ENCODE peak calls at places on chromosomes 1 and 21, in six cellular contexts. One of them, this sample, is unnamed.

GRCh38 chr21:43766734-43767497 is 9.2 kb downstream of the CSTB start:
- DNase-seq in OCI-LY7: no peak
- DNase-seq in left ventricle myocardium inferior: no peak
- DNase-seq in body of pancreas: peak
- DNase-seq in MM.1S: no peak
- DNase-seq in fibroblast of mammary gland: no peak
- DNase-seq in this sample: no peak

GRCh38 chr21:42818328-42818749 is 61.0 kb downstream of the WDR4 start:
- DNase-seq in OCI-LY7: peak
- DNase-seq in left ventricle myocardium inferior: peak
- DNase-seq in body of pancreas: peak
- DNase-seq in MM.1S: peak
- DNase-seq in fibroblast of mammary gland: peak
- DNase-seq in this sample: no peak

GRCh38 chr1:247295746-247296145 is 35.9 kb downstream of the ZNF496 start:
- DNase-seq in OCI-LY7: no peak
- DNase-seq in left ventricle myocardium inferior: no peak
- DNase-seq in body of pancreas: no peak
- DNase-seq in MM.1S: no peak
- DNase-seq in fibroblast of mammary gland: no peak
- DNase-seq in this sample: no peak

GRCh38 chr21:36518883-36519492 is 39.1 kb upstream of the CLDN14 start:
- DNase-seq in OCI-LY7: peak
- DNase-seq in left ventricle myocardium inferior: no peak
- DNase-seq in body of pancreas: no peak
- DNase-seq in MM.1S: no peak
- DNase-seq in fibroblast of mammary gland: no peak
- DNase-seq in this sample: peak

GRCh38 chr1:165717918-165718515 is 19.7 kb upstream of the ALDH9A1 start:
- DNase-seq in OCI-LY7: peak
- DNase-seq in left ventricle myocardium inferior: no peak
- DNase-seq in body of pancreas: peak
- DNase-seq in MM.1S: peak
- DNase-seq in fibroblast of mammary gland: peak
- DNase-seq in this sample: peak

GRCh38 chr1:243790404-243790803 is 59.6 kb downstream of the AKT3 start:
- DNase-seq in OCI-LY7: no peak
- DNase-seq in left ventricle myocardium inferior: no peak
- DNase-seq in body of pancreas: no peak
- DNase-seq in MM.1S: no peak
- DNase-seq in fibroblast of mammary gland: no peak
- DNase-seq in this sample: no peak

GRCh38 chr1:237953238-237953637 is 62.5 kb upstream of the ZP4 start:
- DNase-seq in OCI-LY7: no peak
- DNase-seq in left ventricle myocardium inferior: no peak
- DNase-seq in body of pancreas: no peak
- DNase-seq in MM.1S: no peak
- DNase-seq in fibroblast of mammary gland: no peak
- DNase-seq in this sample: no peak

GRCh38 chr1:118154220-118154619 is 30.8 kb downstream of the SPAG17 start:
- DNase-seq in OCI-LY7: no peak
- DNase-seq in left ventricle myocardium inferior: no peak
- DNase-seq in body of pancreas: no peak
- DNase-seq in MM.1S: peak
- DNase-seq in fibroblast of mammary gland: peak
- DNase-seq in this sample: peak

GRCh38 chr21:42556476-42556875 is 42.8 kb downstream of the SLC37A1 start:
- DNase-seq in OCI-LY7: no peak
- DNase-seq in left ventricle myocardium inferior: no peak
- DNase-seq in body of pancreas: no peak
- DNase-seq in MM.1S: no peak
- DNase-seq in fibroblast of mammary gland: no peak
- DNase-seq in this sample: no peak

GRCh38 chr1:40096977-40097782 is at the start of gene PPT1:
- DNase-seq in OCI-LY7: peak
- DNase-seq in left ventricle myocardium inferior: peak
- DNase-seq in body of pancreas: peak
- DNase-seq in MM.1S: peak
- DNase-seq in fibroblast of mammary gland: peak
- DNase-seq in this sample: peak

GRCh38 chr21:27590271-27590670 is 623.4 kb upstream of the ADAMTS5 start:
- DNase-seq in OCI-LY7: no peak
- DNase-seq in left ventricle myocardium inferior: peak
- DNase-seq in body of pancreas: no peak
- DNase-seq in MM.1S: no peak
- DNase-seq in fibroblast of mammary gland: peak
- DNase-seq in this sample: no peak

GRCh38 chr1:17176306-17177061 is 28.4 kb upstream of the PADI1 start:
- DNase-seq in OCI-LY7: no peak
- DNase-seq in left ventricle myocardium inferior: no peak
- DNase-seq in body of pancreas: no peak
- DNase-seq in MM.1S: no peak
- DNase-seq in fibroblast of mammary gland: no peak
- DNase-seq in this sample: no peak

GRCh38 chr1:47676311-47677054 is 238.6 kb downstream of the FOXD2 start:
- DNase-seq in OCI-LY7: no peak
- DNase-seq in left ventricle myocardium inferior: no peak
- DNase-seq in body of pancreas: no peak
- DNase-seq in MM.1S: no peak
- DNase-seq in fibroblast of mammary gland: no peak
- DNase-seq in this sample: no peak

GRCh38 chr1:62082456-62083363 is 111.9 kb upstream of the L1TD1 start:
- DNase-seq in OCI-LY7: peak
- DNase-seq in left ventricle myocardium inferior: no peak
- DNase-seq in body of pancreas: peak
- DNase-seq in MM.1S: peak
- DNase-seq in fibroblast of mammary gland: peak
- DNase-seq in this sample: peak

GRCh38 chr1:110495926-110496600 is 22.9 kb downstream of the KCNA10 start:
- DNase-seq in OCI-LY7: peak
- DNase-seq in left ventricle myocardium inferior: peak
- DNase-seq in body of pancreas: peak
- DNase-seq in MM.1S: peak
- DNase-seq in fibroblast of mammary gland: peak
- DNase-seq in this sample: peak

GRCh38 chr1:97377432-97378034 is 543.3 kb downstream of the DPYD start:
- DNase-seq in OCI-LY7: no peak
- DNase-seq in left ventricle myocardium inferior: no peak
- DNase-seq in body of pancreas: no peak
- DNase-seq in MM.1S: no peak
- DNase-seq in fibroblast of mammary gland: no peak
- DNase-seq in this sample: no peak

GRCh38 chr1:15141933-15142647 is 11.5 kb upstream of the TMEM51 start:
- DNase-seq in OCI-LY7: no peak
- DNase-seq in left ventricle myocardium inferior: peak
- DNase-seq in body of pancreas: peak
- DNase-seq in MM.1S: no peak
- DNase-seq in fibroblast of mammary gland: peak
- DNase-seq in this sample: no peak

GRCh38 chr1:222420621-222421020 is 127.3 kb downstream of the HHIPL2 start:
- DNase-seq in OCI-LY7: no peak
- DNase-seq in left ventricle myocardium inferior: no peak
- DNase-seq in body of pancreas: no peak
- DNase-seq in MM.1S: no peak
- DNase-seq in fibroblast of mammary gland: no peak
- DNase-seq in this sample: no peak

GRCh38 chr1:204431310-204432184 is 19.9 kb upstream of the PPP1R15B start:
- DNase-seq in OCI-LY7: peak
- DNase-seq in left ventricle myocardium inferior: peak
- DNase-seq in body of pancreas: peak
- DNase-seq in MM.1S: peak
- DNase-seq in fibroblast of mammary gland: peak
- DNase-seq in this sample: peak

GRCh38 chr1:118185083-118185899 is at the start of gene SPAG17:
- DNase-seq in OCI-LY7: no peak
- DNase-seq in left ventricle myocardium inferior: peak
- DNase-seq in body of pancreas: peak
- DNase-seq in MM.1S: no peak
- DNase-seq in fibroblast of mammary gland: peak
- DNase-seq in this sample: peak

GRCh38 chr1:158248122-158248521 is 6.1 kb upstream of the CD1A start:
- DNase-seq in OCI-LY7: peak
- DNase-seq in left ventricle myocardium inferior: no peak
- DNase-seq in body of pancreas: peak
- DNase-seq in MM.1S: peak
- DNase-seq in fibroblast of mammary gland: no peak
- DNase-seq in this sample: peak

GRCh38 chr21:28822882-28823335 is 169.8 kb downstream of the LTN1 start:
- DNase-seq in OCI-LY7: no peak
- DNase-seq in left ventricle myocardium inferior: no peak
- DNase-seq in body of pancreas: peak
- DNase-seq in MM.1S: no peak
- DNase-seq in fibroblast of mammary gland: peak
- DNase-seq in this sample: no peak

GRCh38 chr1:201655910-201656669 is 117.2 kb downstream of the NAV1 start:
- DNase-seq in OCI-LY7: no peak
- DNase-seq in left ventricle myocardium inferior: no peak
- DNase-seq in body of pancreas: no peak
- DNase-seq in MM.1S: no peak
- DNase-seq in fibroblast of mammary gland: peak
- DNase-seq in this sample: no peak

GRCh38 chr1:145879775-145880174 is 5.9 kb downstream of the ANKRD35 start:
- DNase-seq in OCI-LY7: no peak
- DNase-seq in left ventricle myocardium inferior: no peak
- DNase-seq in body of pancreas: no peak
- DNase-seq in MM.1S: no peak
- DNase-seq in fibroblast of mammary gland: no peak
- DNase-seq in this sample: no peak

GRCh38 chr21:41249476-41249875 is 67.1 kb upstream of the FAM3B start:
- DNase-seq in OCI-LY7: no peak
- DNase-seq in left ventricle myocardium inferior: no peak
- DNase-seq in body of pancreas: no peak
- DNase-seq in MM.1S: no peak
- DNase-seq in fibroblast of mammary gland: no peak
- DNase-seq in this sample: no peak

GRCh38 chr1:71357708-71358107 is 276.9 kb upstream of the ZRANB2 start:
- DNase-seq in OCI-LY7: no peak
- DNase-seq in left ventricle myocardium inferior: no peak
- DNase-seq in body of pancreas: no peak
- DNase-seq in MM.1S: no peak
- DNase-seq in fibroblast of mammary gland: no peak
- DNase-seq in this sample: no peak

GRCh38 chr1:9615316-9616063 is 26.8 kb downstream of the TMEM201 start:
- DNase-seq in OCI-LY7: peak
- DNase-seq in left ventricle myocardium inferior: no peak
- DNase-seq in body of pancreas: peak
- DNase-seq in MM.1S: peak
- DNase-seq in fibroblast of mammary gland: peak
- DNase-seq in this sample: peak

GRCh38 chr1:59249738-59250137 is 47.2 kb upstream of the FGGY start:
- DNase-seq in OCI-LY7: no peak
- DNase-seq in left ventricle myocardium inferior: no peak
- DNase-seq in body of pancreas: no peak
- DNase-seq in MM.1S: no peak
- DNase-seq in fibroblast of mammary gland: no peak
- DNase-seq in this sample: no peak

GRCh38 chr1:162944974-162945639 is 84.1 kb upstream of the CCDC190 start:
- DNase-seq in OCI-LY7: no peak
- DNase-seq in left ventricle myocardium inferior: no peak
- DNase-seq in body of pancreas: no peak
- DNase-seq in MM.1S: no peak
- DNase-seq in fibroblast of mammary gland: no peak
- DNase-seq in this sample: no peak

GRCh38 chr1:74522143-74522542 is 9.7 kb upstream of the LRRC53 start:
- DNase-seq in OCI-LY7: no peak
- DNase-seq in left ventricle myocardium inferior: no peak
- DNase-seq in body of pancreas: no peak
- DNase-seq in MM.1S: no peak
- DNase-seq in fibroblast of mammary gland: no peak
- DNase-seq in this sample: no peak

GRCh38 chr1:226274138-226274537 is 34.8 kb downstream of the LIN9 start:
- DNase-seq in OCI-LY7: no peak
- DNase-seq in left ventricle myocardium inferior: no peak
- DNase-seq in body of pancreas: peak
- DNase-seq in MM.1S: no peak
- DNase-seq in fibroblast of mammary gland: no peak
- DNase-seq in this sample: no peak

DNA sequence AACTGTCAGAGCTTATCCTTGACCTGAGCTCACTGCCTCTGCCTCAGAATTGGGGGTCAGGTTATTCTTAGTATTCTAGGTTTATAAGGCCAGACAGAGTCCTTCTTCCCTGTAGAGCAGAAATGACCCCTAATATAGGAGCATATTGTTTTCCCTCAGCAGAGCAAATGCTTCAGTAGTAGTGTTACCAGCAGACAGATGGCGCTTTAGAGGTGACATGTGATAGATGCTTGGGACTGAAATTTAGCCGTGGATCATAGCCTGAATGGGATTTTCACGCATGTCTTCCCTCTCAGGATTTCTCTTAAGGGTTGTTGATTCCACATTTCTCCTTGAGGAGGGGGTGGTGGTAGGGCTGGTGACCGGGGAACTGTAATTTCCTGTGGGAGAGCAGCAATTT is 24.5 kb downstream of the ADARB1 start:
- DNase-seq in OCI-LY7: peak
- DNase-seq in left ventricle myocardium inferior: no peak
- DNase-seq in body of pancreas: no peak
- DNase-seq in MM.1S: peak
- DNase-seq in fibroblast of mammary gland: peak
- DNase-seq in this sample: peak
- TF ChIP-seq CTCF in OCI-LY7: peak
- TF ChIP-seq CTCF in left ventricle myocardium inferior: peak
- TF ChIP-seq CTCF in body of pancreas: no peak
- TF ChIP-seq CTCF in MM.1S: peak
- TF ChIP-seq CTCF in fibroblast of mammary gland: peak
- TF ChIP-seq CTCF in this sample: peak

GRCh38 chr1:173646656-173647055 is 11.5 kb downstream of the TEX50 start:
- DNase-seq in OCI-LY7: no peak
- DNase-seq in left ventricle myocardium inferior: no peak
- DNase-seq in body of pancreas: no peak
- DNase-seq in MM.1S: no peak
- DNase-seq in fibroblast of mammary gland: no peak
- DNase-seq in this sample: no peak
- TF ChIP-seq CTCF in OCI-LY7: no peak
- TF ChIP-seq CTCF in left ventricle myocardium inferior: no peak
- TF ChIP-seq CTCF in body of pancreas: no peak
- TF ChIP-seq CTCF in MM.1S: no peak
- TF ChIP-seq CTCF in fibroblast of mammary gland: no peak
- TF ChIP-seq CTCF in this sample: no peak

DNA sequence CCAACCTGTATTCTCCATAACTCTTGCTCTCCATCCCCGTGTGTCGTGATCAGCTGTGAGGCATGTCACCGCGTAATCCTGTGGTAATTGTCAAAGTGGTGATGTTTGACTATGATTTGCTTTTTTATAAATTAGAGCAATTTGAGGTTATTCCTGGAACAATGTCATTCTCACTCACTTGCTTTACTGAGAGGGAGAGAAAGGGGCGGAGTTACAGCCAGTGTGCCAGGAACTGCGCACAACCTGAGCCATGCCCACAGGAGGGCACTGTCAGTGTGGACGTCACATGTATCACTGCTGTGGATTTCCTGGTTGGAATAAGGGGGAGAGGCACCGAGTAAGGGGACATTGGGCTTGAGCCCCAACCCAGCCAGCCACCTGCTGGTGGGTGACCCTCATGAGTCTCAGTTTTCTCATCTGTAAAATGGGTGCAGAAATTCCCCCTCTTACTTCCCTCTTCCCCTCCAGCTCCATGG is 6.9 kb downstream of the ADGRB2 start:
- DNase-seq in OCI-LY7: no peak
- DNase-seq in left ventricle myocardium inferior: no peak
- DNase-seq in body of pancreas: no peak
- DNase-seq in MM.1S: no peak
- DNase-seq in fibroblast of mammary gland: no peak
- DNase-seq in this sample: no peak
- TF ChIP-seq CTCF in OCI-LY7: peak
- TF ChIP-seq CTCF in left ventricle myocardium inferior: no peak
- TF ChIP-seq CTCF in body of pancreas: no peak
- TF ChIP-seq CTCF in MM.1S: no peak
- TF ChIP-seq CTCF in fibroblast of mammary gland: no peak
- TF ChIP-seq CTCF in this sample: no peak

GRCh38 chr1:41891403-41891896 is 27.3 kb downstream of the HIVEP3 start:
- DNase-seq in OCI-LY7: peak
- DNase-seq in left ventricle myocardium inferior: no peak
- DNase-seq in body of pancreas: peak
- DNase-seq in MM.1S: peak
- DNase-seq in fibroblast of mammary gland: no peak
- DNase-seq in this sample: peak
- TF ChIP-seq CTCF in OCI-LY7: peak
- TF ChIP-seq CTCF in left ventricle myocardium inferior: no peak
- TF ChIP-seq CTCF in body of pancreas: no peak
- TF ChIP-seq CTCF in MM.1S: peak
- TF ChIP-seq CTCF in fibroblast of mammary gland: no peak
- TF ChIP-seq CTCF in this sample: no peak

This sample was measured in GM20000.